ENCODE peak calls at places on chromosomes 6 and 20, in five cellular contexts. U, N, W, I and G are unnamed samples.

GRCh38 chr6:155261146-155261900 is 2.5 kb upstream of the CLDN20 start:
- DNase-seq in I (no peak), N (no peak), W (no peak), U (no peak), G (no peak)

GRCh38 chr20:47175501-47175900 is 181.0 kb downstream of the ZMYND8 start:
- DNase-seq in W (no peak), I (no peak), U (no peak), N (peak), G (no peak)

GRCh38 chr6:65229768-65230167 is 477.3 kb downstream of the EYS start:
- DNase-seq in N (no peak), U (no peak), I (no peak), W (no peak), G (no peak)

GRCh38 chr6:130018830-130019795 is 732 bp downstream of the L3MBTL3 start:
- DNase-seq in W (peak), U (peak), I (peak), N (peak), G (peak)

GRCh38 chr6:121523628-121524027 is 88.2 kb downstream of the GJA1 start:
- DNase-seq in N (no peak), U (no peak), I (no peak), W (no peak), G (no peak)

GRCh38 chr6:154257074-154257473 is 99.5 kb downstream of the IPCEF1 start:
- DNase-seq in I (no peak), W (no peak), U (no peak), N (no peak), G (no peak)

GRCh38 chr20:364905-365794 is 15.4 kb upstream of the TRIB3 start:
- DNase-seq in W (no peak), N (no peak), U (no peak), I (no peak), G (no peak)

GRCh38 chr20:52103469-52103910 is 88.1 kb downstream of the ZFP64 start:
- DNase-seq in U (no peak), I (no peak), W (no peak), N (no peak), G (no peak)

GRCh38 chr6:123940551-123940950 is 136.9 kb downstream of the NKAIN2 start:
- DNase-seq in U (no peak), I (no peak), N (no peak), W (no peak), G (no peak)

GRCh38 chr20:55174172-55174571 is 698.8 kb downstream of the DOK5 start:
- DNase-seq in I (no peak), W (no peak), U (no peak), N (no peak), G (no peak)

GRCh38 chr6:97085772-97086171 is 161.2 kb downstream of the KLHL32 start:
- DNase-seq in U (no peak), W (no peak), N (no peak), I (no peak), G (no peak)

GRCh38 chr6:125639621-125640020 is 109.8 kb upstream of the HEY2 start:
- DNase-seq in N (no peak), W (no peak), I (no peak), U (no peak), G (no peak)

GRCh38 chr6:56505861-56506260 is 136.8 kb downstream of the DST start:
- DNase-seq in N (no peak), I (no peak), W (no peak), U (no peak), G (no peak)

GRCh38 chr6:111789593-111789992 is 83.7 kb downstream of the FYN start:
- DNase-seq in N (peak), W (no peak), I (no peak), U (no peak), G (no peak)

GRCh38 chr6:16367584-16367970 is 129.2 kb downstream of the GMPR start:
- DNase-seq in W (no peak), U (no peak), I (no peak), N (no peak), G (no peak)

GRCh38 chr6:128208078-128208477 is 307.2 kb upstream of the THEMIS start:
- DNase-seq in W (no peak), N (no peak), I (no peak), U (no peak), G (no peak)

GRCh38 chr6:87197547-87197946 is 42.2 kb downstream of the ZNF292 start:
- DNase-seq in I (no peak), U (no peak), N (no peak), W (no peak), G (no peak)

GRCh38 chr6:56650191-56650590 is 7.5 kb upstream of the DST start:
- DNase-seq in N (no peak), U (no peak), I (no peak), W (no peak), G (no peak)

GRCh38 chr6:45808041-45808440 is 207.6 kb downstream of the CLIC5 start:
- DNase-seq in N (no peak), I (no peak), W (no peak), U (no peak), G (no peak)

GRCh38 chr6:97094376-97094775 is 169.8 kb downstream of the KLHL32 start:
- DNase-seq in I (no peak), W (no peak), N (no peak), U (no peak), G (no peak)

GRCh38 chr6:43078651-43079050 is 2.5 kb downstream of the PTK7 start:
- DNase-seq in U (no peak), N (no peak), I (no peak), W (no peak), G (no peak)

GRCh38 chr6:90610671-90611542 is 24.0 kb upstream of the MAP3K7 start:
- DNase-seq in N (peak), I (peak), U (peak), W (peak), G (peak)

GRCh38 chr20:19993937-19994667 is 23.1 kb upstream of the NAA20 start:
- DNase-seq in I (no peak), N (peak), W (no peak), U (no peak), G (no peak)

GRCh38 chr6:124200661-124201060 is 397.0 kb downstream of the NKAIN2 start:
- DNase-seq in W (no peak), I (no peak), N (no peak), U (no peak), G (no peak)

GRCh38 chr6:130815200-130816071 is 11.8 kb upstream of the SMLR1 start:
- DNase-seq in I (no peak), W (no peak), U (no peak), N (no peak), G (no peak)

GRCh38 chr6:5838656-5839396 is 167.9 kb downstream of the NRN1 start:
- DNase-seq in N (no peak), I (no peak), U (no peak), W (no peak), G (no peak)

GRCh38 chr6:143744593-143745151 is 66.9 kb downstream of the PHACTR2 start:
- DNase-seq in U (no peak), I (no peak), N (no peak), W (no peak), G (no peak)

GRCh38 chr6:7142228-7142801 is 34.6 kb downstream of the RREB1 start:
- DNase-seq in I (no peak), U (no peak), N (no peak), W (no peak), G (no peak)

GRCh38 chr6:133512410-133513016 is 271.4 kb downstream of the EYA4 start:
- DNase-seq in W (peak), U (no peak), N (peak), I (peak), G (peak)

GRCh38 chr6:80728830-80729229 is 622.4 kb downstream of the BCKDHB start:
- DNase-seq in W (no peak), I (no peak), U (no peak), N (no peak), G (no peak)

GRCh38 chr20:21796059-21796458 is 90.6 kb downstream of the PAX1 start:
- DNase-seq in U (no peak), N (no peak), I (no peak), W (no peak), G (no peak)

GRCh38 chr6:20916081-20916480 is 381.8 kb downstream of the CDKAL1 start:
- DNase-seq in U (no peak), W (no peak), N (no peak), I (no peak), G (no peak)

GRCh38 chr20:4957939-4958362 is 43.4 kb downstream of the SLC23A2 start:
- DNase-seq in I (no peak), W (no peak), U (no peak), N (no peak), G (no peak)

GRCh38 chr6:87029711-87030314 is 65.1 kb downstream of the CGA start:
- DNase-seq in U (no peak), N (no peak), I (no peak), W (peak), G (no peak)

GRCh38 chr6:37653933-37654565 is 43.6 kb downstream of the MDGA1 start:
- DNase-seq in U (no peak), W (peak), N (no peak), I (peak), G (no peak)

GRCh38 chr20:62357681-62358080 is 9.4 kb downstream of the LAMA5 start:
- DNase-seq in N (peak), U (no peak), W (no peak), I (peak), G (no peak)

GRCh38 chr20:62356948-62357667 is 10.0 kb downstream of the LAMA5 start:
- DNase-seq in I (peak), W (peak), U (no peak), N (peak), G (peak)

GRCh38 chr20:62355527-62356142 is 11.5 kb downstream of the LAMA5 start:
- DNase-seq in I (peak), N (peak), W (no peak), U (no peak), G (no peak)

GRCh38 chr20:62354811-62355341 is 12.2 kb downstream of the LAMA5 start:
- DNase-seq in U (peak), N (peak), I (peak), W (no peak), G (no peak)

GRCh38 chr20:62356143-62356947 is 10.8 kb downstream of the LAMA5 start:
- DNase-seq in N (peak), U (no peak), W (peak), I (peak), G (no peak)
- H3K27ac ChIP-seq in N (peak), U (no peak), W (peak), I (peak), G (peak)

GRCh38 chr6:12350644-12351173 is 60.5 kb downstream of the EDN1 start:
- DNase-seq in W (no peak), I (no peak), N (no peak), U (no peak), G (no peak)
- H3K27ac ChIP-seq in W (no peak), I (no peak), N (no peak), U (no peak), G (no peak)

GRCh38 chr6:136682292-136682691 is 110.0 kb downstream of the MAP3K5 start:
- DNase-seq in N (no peak), W (no peak), I (no peak), U (no peak), G (no peak)
- H3K27ac ChIP-seq in N (no peak), W (no peak), I (peak), U (no peak), G (no peak)

GRCh38 chr20:62888406-62888805 is 26.8 kb upstream of the TCFL5 start:
- DNase-seq in N (no peak), I (no peak), U (no peak), W (no peak), G (no peak)

GRCh38 chr20:62885808-62886708 is 24.4 kb upstream of the TCFL5 start:
- DNase-seq in N (no peak), U (no peak), W (peak), I (no peak), G (no peak)

GRCh38 chr20:62887860-62888239 is 26.2 kb upstream of the TCFL5 start:
- DNase-seq in U (no peak), I (no peak), W (peak), N (no peak), G (no peak)

GRCh38 chr20:62886709-62887058 is 25.1 kb upstream of the TCFL5 start:
- DNase-seq in W (no peak), I (no peak), N (no peak), U (no peak), G (no peak)

DNA sequence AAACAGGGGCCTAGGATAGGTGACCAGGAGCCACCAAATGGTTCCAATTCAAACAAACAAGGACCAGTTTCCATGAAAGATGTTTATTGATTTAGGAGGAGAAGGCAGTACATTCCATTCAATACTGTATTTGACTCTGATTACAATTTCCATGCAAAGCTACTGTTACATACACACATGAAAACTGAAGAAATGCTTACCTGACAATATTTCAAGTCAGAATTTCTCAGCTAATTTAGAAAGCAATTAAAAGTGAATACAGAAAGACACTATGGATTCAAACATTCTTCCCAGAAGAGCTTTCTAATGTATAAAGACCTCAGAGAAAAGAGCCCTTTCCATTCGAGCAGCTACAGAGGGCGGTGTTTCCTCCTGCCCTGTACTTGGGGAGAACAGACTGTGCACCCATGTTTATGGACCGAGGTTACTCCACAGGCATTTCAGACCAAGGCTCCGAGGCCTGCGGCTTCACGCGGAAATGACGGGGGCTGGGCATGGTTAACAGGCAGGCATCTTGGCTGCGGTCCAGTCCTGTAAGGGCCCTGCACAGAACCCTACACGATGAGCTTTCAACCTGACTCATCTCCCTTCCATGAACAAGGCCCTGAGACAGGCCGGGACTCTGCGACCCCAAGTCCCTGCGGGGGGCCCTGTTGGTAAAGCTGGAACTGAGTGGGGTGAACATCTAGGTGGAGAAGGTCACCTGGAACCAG is 25.7 kb upstream of the TCFL5 start:
- DNase-seq in I (no peak), N (peak), W (peak), U (peak), G (no peak)
- H3K27ac ChIP-seq in I (no peak), N (peak), W (peak), U (no peak), G (no peak)

DNA sequence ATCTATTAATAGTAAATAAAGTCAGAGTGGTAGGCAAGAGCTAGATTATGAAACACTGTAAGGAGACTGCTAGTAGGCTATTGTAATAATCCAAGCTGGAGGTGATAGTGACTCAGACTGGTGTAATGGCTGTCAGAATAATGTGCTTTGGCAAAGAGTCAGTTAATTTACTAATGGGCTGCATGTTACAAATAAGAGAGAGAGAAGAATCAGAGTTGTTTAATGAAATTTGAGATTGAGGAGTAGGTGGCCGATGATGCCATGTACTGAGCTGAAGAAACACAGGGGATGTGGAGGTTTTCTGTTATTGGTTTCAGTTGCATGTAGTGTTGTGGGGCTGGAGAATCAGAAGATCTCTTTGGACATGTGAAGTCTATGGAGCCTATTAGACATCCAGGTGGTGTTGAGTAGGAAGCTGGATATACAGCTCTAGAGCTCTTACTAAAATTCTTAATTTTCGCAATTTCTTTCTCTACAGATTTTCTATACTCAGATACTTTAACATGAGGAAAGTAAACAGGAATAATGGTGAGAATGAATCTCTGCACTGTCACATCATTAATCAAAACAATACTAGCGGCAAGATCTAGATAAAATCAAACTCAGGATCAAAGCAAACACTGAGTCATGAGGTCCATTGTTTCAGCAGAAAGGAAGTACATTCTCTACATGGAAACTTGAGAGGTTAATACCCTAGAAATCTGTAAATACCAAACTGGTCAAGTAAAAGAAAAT is 167.7 kb downstream of the SIM1 start:
- DNase-seq in W (no peak), N (no peak), I (no peak), U (no peak), G (no peak)
- H3K27ac ChIP-seq in W (peak), N (no peak), I (no peak), U (no peak), G (no peak)

DNA sequence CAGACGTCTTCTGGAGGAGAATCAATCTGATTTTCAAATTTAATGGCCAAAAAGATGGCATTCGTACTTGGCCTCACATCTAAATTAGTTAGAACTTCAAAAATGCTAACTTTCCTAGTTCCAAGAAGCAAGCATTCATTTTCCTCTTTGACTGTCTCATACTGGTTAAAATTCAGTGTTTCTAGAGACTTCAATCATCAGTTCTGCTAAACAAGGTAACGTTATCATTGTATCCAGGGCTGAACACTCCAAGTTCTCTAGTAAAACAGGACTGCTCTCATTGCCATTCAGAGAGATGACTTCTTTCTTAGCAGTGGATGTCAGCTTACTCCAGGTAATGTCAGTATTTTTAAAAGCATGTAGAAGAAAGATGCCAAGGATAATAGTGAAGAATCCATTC is 34.6 kb upstream of the ENTPD6 start:
- DNase-seq in U (no peak), W (no peak), N (no peak), I (no peak), G (no peak)
- H3K27ac ChIP-seq in U (no peak), W (no peak), N (no peak), I (no peak), G (no peak)

DNA sequence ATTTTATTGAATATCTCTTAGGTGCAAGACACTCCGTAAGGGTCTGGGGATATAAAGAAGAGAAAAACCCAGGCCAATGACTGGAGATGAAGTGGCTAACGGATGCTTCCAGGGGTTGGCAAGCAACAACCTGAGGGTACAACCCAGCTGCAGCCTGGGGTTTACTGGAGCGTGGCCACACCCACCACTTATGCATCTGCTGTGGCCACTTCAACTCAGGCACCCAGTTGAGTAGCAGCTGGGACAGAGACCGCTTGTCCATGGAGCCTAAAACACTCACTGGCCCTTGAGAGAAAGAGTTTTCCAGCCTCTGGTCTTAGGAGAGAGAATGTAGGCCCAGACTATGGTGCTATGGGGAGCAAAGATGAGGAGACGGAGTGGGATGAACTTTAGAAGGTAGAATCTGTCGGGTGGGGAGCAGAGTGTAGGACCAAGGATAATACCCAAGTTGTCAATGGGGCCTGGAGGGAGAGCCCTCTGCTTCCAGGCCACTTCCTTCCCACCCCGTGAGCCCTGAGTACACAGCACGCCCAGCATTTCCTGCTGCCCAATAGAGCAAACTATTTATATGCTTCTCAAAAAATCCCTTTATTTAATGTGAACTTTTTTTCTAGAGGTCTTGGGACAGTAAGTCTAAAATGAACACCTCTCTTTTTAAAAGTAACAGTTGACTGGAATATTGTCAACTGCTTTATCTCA is 46.8 kb upstream of the PXDC1 start:
- DNase-seq in U (no peak), I (no peak), N (no peak), W (no peak), G (no peak)
- H3K27ac ChIP-seq in U (no peak), I (no peak), N (peak), W (peak), G (no peak)

DNA sequence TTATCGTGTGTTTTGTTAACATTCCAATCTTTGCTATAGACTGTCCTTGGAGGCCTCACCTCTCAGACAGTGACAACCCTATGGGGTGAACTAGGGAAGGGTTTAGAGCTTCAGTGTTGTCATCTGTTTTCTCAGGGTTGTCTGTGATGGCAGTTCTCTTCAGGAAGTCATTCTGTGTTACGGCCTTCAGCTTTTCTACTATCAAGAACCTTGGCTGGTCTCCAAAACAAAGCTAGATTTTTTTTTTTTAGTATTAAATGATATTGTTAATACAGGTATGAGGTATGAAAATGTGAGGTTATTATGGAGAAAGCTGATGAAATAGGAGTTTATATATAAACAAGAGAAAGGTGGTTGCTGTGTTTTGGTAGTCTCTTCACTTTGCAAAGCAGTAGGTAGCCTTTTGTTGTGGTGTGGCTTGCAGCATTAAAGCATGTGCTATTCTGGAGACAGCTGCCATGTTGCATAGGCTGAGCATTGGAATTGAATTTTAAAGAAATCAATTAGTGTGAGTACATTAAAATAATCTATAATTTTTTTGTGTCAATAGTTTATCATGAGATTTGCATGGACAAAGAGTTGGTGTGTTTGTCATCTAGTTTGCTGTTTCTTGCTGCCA is 162.6 kb downstream of the CARMIL1 start:
- DNase-seq in I (no peak), W (no peak), N (no peak), U (peak), G (no peak)
- H3K27ac ChIP-seq in I (no peak), W (no peak), N (no peak), U (peak), G (no peak)